ENCODE peak calls at places on chromosome 12, in four cellular contexts. Y is AG10803, M is astrocyte of the cerebellum, Z is iPS DF 6.9. B is an unnamed sample.

GRCh38 chr12:12839886-12840285 is 26.7 kb downstream of the DDX47 start:
- DNase-seq in Y (peak), Z (no peak), M (peak), B (peak)

GRCh38 chr12:56629459-56630179 is 507 bp downstream of the BAZ2A start:
- DNase-seq in Y (no peak), Z (no peak), M (no peak), B (peak)

GRCh38 chr12:53950441-53950781 is 4.3 kb upstream of the HOXC12 start:
- DNase-seq in M (no peak), Z (no peak), Y (no peak), B (no peak)

GRCh38 chr12:73361156-73361866 is 1089.1 kb downstream of the TRHDE start:
- DNase-seq in M (no peak), Y (no peak), Z (no peak), B (no peak)

GRCh38 chr12:68375701-68376469 is 43.7 kb upstream of the MDM1 start:
- DNase-seq in M (no peak), Z (no peak), Y (peak), B (no peak)

GRCh38 chr12:113299619-113300237 is 35.2 kb downstream of the SLC8B1 start:
- DNase-seq in Y (peak), Z (peak), M (peak), B (peak)

GRCh38 chr12:9751204-9752144 is 9.2 kb downstream of the CD69 start:
- DNase-seq in Z (no peak), Y (peak), M (no peak), B (no peak)

GRCh38 chr12:712172-712863 is 40.1 kb upstream of the WNK1 start:
- DNase-seq in Y (peak), M (no peak), Z (no peak), B (no peak)

GRCh38 chr12:647039-647712 is 16.1 kb downstream of the NINJ2 start:
- DNase-seq in Y (no peak), M (no peak), Z (no peak), B (no peak)

GRCh38 chr12:16095531-16096110 is 181.9 kb downstream of the SLC15A5 start:
- DNase-seq in Z (no peak), M (no peak), Y (no peak), B (no peak)

GRCh38 chr12:92625639-92626310 is 77.0 kb upstream of the PLEKHG7 start:
- DNase-seq in Y (no peak), Z (no peak), M (no peak), B (no peak)

GRCh38 chr12:52204095-52204930 is 12.5 kb upstream of the KRT80 start:
- DNase-seq in Y (no peak), M (no peak), Z (no peak), B (peak)

GRCh38 chr12:7856516-7856915 is 16.2 kb downstream of the SLC2A14 start:
- DNase-seq in M (no peak), Y (no peak), Z (no peak), B (no peak)

GRCh38 chr12:11794751-11795150 is 145.3 kb downstream of the ETV6 start:
- DNase-seq in M (no peak), Y (no peak), Z (no peak), B (no peak)

GRCh38 chr12:59383426-59383822 is 212.4 kb upstream of the SLC16A7 start:
- DNase-seq in Y (peak), Z (no peak), M (no peak), B (no peak)

GRCh38 chr12:262817-263216 is at the start of gene SLC6A13:
- DNase-seq in Z (no peak), M (no peak), Y (peak), B (no peak)

GRCh38 chr12:3680919-3681594 is 71.9 kb downstream of the CRACR2A start:
- DNase-seq in Y (peak), Z (no peak), M (no peak), B (peak)

GRCh38 chr12:95262808-95263207 is 45.2 kb downstream of the VEZT start:
- DNase-seq in M (no peak), Y (no peak), Z (no peak), B (peak)

GRCh38 chr12:2250797-2251196 is 198.0 kb downstream of the CACNA1C start:
- DNase-seq in Y (peak), Z (no peak), M (no peak), B (no peak)

GRCh38 chr12:109720152-109720855 is 6.7 kb downstream of the FAM222A start:
- DNase-seq in Y (no peak), M (no peak), Z (no peak), B (no peak)

GRCh38 chr12:30870491-30871265 is 55.9 kb upstream of the TSPAN11 start:
- DNase-seq in Y (no peak), M (no peak), Z (no peak), B (no peak)

GRCh38 chr12:124727244-124727673 is 136.4 kb downstream of the SCARB1 start:
- DNase-seq in M (no peak), Y (peak), Z (no peak), B (peak)

DNA sequence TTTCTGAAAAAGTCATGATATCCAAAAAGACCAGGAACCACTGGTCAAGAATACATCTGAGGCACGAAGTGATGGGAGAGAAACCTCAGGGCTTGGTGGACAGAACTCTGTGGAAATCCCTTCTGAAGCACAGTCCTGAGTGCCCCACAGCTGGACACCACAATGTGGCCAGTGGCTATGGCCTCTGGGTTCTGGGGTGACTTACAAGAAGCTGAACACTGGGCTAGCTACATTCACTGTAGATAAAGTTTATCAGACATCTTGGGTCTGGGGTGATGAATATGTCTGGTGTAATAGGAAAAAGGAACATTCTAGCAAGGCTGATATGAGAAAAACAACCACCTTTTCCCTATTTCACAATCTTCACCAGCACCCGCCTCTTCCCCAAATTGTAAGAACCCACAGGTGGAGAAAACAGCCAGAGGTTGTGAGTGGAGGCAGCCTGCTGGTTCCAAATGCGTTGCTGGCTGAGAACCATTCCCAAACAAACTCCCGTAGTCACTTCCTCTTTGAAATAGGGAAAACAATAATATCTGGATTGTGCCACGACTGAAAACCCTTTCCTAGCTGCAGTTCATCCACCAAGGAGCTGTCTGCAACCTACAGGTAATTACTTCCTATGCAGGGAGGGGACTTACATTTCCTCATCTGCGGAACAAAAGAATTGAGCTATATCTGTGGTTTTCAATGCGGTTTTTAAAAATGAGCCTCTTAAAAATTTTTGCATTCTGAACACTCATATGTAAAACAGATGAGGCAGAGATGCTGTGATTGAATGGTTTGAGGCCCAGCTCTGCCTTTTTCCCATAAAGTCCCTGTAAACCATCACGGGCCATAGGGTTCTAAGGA is 193.6 kb downstream of the SLC41A2 start:
- DNase-seq in Z (no peak), Y (peak), M (no peak), B (no peak)
- H3K4me3 ChIP-seq in Z (no peak), Y (no peak), M (no peak), B (no peak)

DNA sequence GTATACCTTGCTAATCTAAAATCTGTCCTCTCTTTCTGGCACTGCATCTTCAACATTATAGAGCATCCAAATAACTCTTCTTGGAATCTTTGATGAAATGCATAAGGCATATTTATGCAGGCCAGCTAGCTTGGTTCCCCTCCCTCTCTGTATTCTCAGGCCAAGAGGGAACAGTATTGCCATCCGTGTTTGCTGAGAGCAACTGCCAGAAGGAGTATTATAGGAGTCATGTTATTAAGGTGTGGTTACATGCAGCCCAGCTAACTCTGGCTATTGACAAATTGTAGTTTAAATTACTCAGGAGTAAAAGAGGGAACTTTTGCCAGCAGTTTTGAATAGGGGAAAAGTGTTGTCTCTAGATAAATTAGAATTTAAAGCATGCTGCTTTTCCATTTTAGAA is 309.3 kb upstream of the E2F7 start:
- DNase-seq in Z (no peak), M (no peak), Y (no peak), B (no peak)
- H3K4me3 ChIP-seq in Z (no peak), M (no peak), Y (no peak), B (no peak)

DNA sequence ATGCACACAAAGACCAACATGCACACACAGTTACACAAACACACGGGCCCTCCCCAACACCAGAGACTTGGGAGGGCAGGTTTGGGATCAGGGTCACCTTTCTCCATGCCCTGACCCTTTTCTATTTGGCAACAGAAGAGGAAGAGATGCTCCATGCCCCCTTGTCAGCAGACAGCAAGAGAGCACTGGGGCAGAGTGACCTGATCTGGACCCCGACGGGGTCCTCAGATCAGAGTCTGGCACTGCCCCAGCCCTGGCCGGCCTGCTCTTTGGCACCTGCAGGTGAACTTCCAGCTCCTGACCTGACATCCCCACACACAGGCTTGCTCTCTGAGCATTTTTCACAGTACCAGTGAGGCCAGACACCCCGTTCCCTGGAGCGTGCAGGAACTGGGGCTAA is 21.4 kb downstream of the ADCY6 start:
- DNase-seq in M (no peak), Z (no peak), Y (no peak), B (no peak)
- H3K4me3 ChIP-seq in M (no peak), Z (no peak), Y (no peak), B (no peak)

DNA sequence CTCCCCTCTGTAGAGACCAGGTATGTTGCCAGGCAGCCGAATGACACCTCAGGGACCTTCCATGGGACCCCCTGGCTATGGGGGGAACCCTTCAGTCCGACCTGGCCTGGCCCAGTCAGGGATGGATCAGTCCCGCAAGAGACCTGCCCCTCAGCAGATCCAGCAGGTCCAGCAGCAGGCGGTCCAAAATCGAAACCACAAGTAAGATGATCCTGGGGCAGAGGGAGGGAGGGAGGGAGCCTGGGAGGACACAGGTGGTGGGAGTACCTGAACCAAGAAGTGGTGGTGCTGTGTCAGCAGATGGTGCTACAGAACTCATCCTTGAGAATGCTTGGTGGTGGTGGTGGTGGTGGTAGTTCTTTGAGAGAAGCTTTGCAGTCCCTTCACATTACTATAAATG is 1.0 kb downstream of the SMARCD1 start:
- DNase-seq in Z (no peak), Y (no peak), M (no peak), B (no peak)
- H3K4me3 ChIP-seq in Z (no peak), Y (peak), M (peak), B (peak)

GRCh38 chr12:21523148-21523547 is 2.9 kb upstream of the SPX start:
- DNase-seq in M (no peak), Y (no peak), Z (no peak), B (no peak)

GRCh38 chr12:21527451-21528180 is 1.5 kb downstream of the SPX start:
- DNase-seq in Z (no peak), M (no peak), Y (peak), B (peak)

GRCh38 chr12:21528953-21529352 is 2.9 kb downstream of the SPX start:
- DNase-seq in M (peak), Z (no peak), Y (no peak), B (no peak)

GRCh38 chr12:21526721-21527345 is 737 bp downstream of the SPX start:
- DNase-seq in M (no peak), Z (no peak), Y (no peak), B (no peak)

GRCh38 chr12:21526053-21526452 is at the start of gene SPX:
- DNase-seq in M (no peak), Z (no peak), Y (peak), B (no peak)
- H3K4me3 ChIP-seq in M (peak), Z (peak), Y (peak), B (peak)

GRCh38 chr12:76002598-76003262 is 28.8 kb downstream of the PHLDA1 start:
- DNase-seq in Y (no peak), M (no peak), Z (no peak), B (no peak)

GRCh38 chr12:76007640-76008039 is 23.9 kb downstream of the PHLDA1 start:
- DNase-seq in Y (no peak), Z (no peak), M (no peak), B (no peak)

GRCh38 chr12:75998292-75999063 is 33.1 kb downstream of the PHLDA1 start:
- DNase-seq in Z (no peak), M (no peak), Y (peak), B (no peak)

GRCh38 chr12:76006028-76006916 is 25.3 kb downstream of the PHLDA1 start:
- DNase-seq in M (no peak), Z (no peak), Y (no peak), B (no peak)

DNA sequence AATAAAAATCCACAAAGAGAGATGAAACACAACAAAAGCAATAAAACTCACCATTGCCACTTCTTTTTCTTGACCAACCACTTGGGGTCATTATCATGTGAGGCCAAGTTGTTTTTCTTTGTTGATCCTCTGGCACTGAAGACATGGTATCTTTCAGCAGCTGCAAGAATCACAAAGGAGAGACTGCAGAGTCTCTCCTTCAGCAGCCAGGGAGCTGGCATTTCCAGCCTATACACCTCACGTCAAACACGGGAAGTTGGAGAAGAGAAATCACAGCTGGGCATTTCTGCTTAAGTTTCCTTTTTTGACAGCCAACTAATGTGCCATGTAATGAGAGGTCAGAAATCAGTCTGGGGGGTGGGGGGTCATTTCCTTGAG is 28.3 kb downstream of the PHLDA1 start:
- DNase-seq in Y (no peak), Z (no peak), M (no peak), B (no peak)
- H3K4me3 ChIP-seq in Y (no peak), Z (no peak), M (no peak), B (no peak)